ENCODE peak calls at places on chromosomes 12 and 14, in five cellular contexts. T is A172; O is esophagus squamous epithelium; U is hippocampal formation; S is stimulated activated CD8-positive, alpha-beta memory T cell treated with anti-CD3 and anti-CD28 coated beads, Interleukin-2, amount 100 ng/mL, for 1 hour. M is an unnamed sample.

GRCh38 chr12:117134059-117134458 is 34.8 kb upstream of the TESC start:
- DNase-seq in O (no peak), S (peak), T (no peak), U (no peak), M (no peak)

GRCh38 chr14:51652168-51653095 is 722 bp downstream of the FRMD6 start:
- DNase-seq in O (no peak), S (peak), T (no peak), U (peak), M (peak)

GRCh38 chr12:39074063-39074462 is 168.7 kb upstream of the CPNE8 start:
- DNase-seq in T (no peak), U (no peak), O (no peak), S (no peak), M (no peak)

GRCh38 chr12:94418517-94418916 is 41.1 kb downstream of the CEP83 start:
- DNase-seq in O (no peak), T (no peak), U (no peak), S (no peak), M (no peak)

GRCh38 chr14:55673048-55673447 is 93.0 kb downstream of the KTN1 start:
- DNase-seq in S (no peak), T (no peak), O (no peak), U (no peak), M (no peak)

GRCh38 chr12:67413577-67413976 is 144.4 kb downstream of the CAND1 start:
- DNase-seq in S (no peak), T (no peak), O (no peak), U (no peak), M (no peak)

GRCh38 chr14:72679591-72680151 is 214.2 kb downstream of the DPF3 start:
- DNase-seq in O (no peak), S (no peak), U (peak), T (no peak), M (peak)

GRCh38 chr12:131223791-131224567 is 270.3 kb downstream of the ADGRD1 start:
- DNase-seq in T (no peak), S (no peak), U (no peak), O (no peak), M (no peak)

GRCh38 chr14:94388027-94388895 is at the start of gene SERPINA1:
- DNase-seq in T (no peak), U (no peak), O (no peak), S (no peak), M (no peak)

GRCh38 chr12:31896514-31897039 is 62.6 kb upstream of the RESF1 start:
- DNase-seq in T (peak), O (peak), U (no peak), S (peak), M (no peak)

GRCh38 chr14:101596742-101597141 is 35.4 kb downstream of the DIO3 start:
- DNase-seq in U (no peak), T (no peak), O (no peak), S (no peak), M (no peak)

GRCh38 chr14:21171128-21171527 is 15.3 kb upstream of the OR5AU1 start:
- DNase-seq in T (no peak), S (no peak), U (no peak), O (no peak), M (no peak)